ENCODE peak calls at places on chromosomes 5 and 9, in eight cellular contexts. One of them, this sample, is unnamed. For H3K36me3, the result is how much of the 10 kb centered on the place peaks cover.

GRCh38 chr5:90399251-90399650 is 10.3 kb downstream of the CETN3 start:
- DNase-seq in IMR-90: no peak
- DNase-seq in HepG2: no peak
- DNase-seq in Panc1: no peak
- DNase-seq in tibial artery: no peak
- DNase-seq in thyroid gland: no peak
- DNase-seq in cardiac muscle cell: no peak
- DNase-seq in HCT116: no peak
- DNase-seq in this sample: no peak

GRCh38 chr5:176995896-176996767 is 10.4 kb downstream of the UIMC1 start:
- DNase-seq in HCT116: no peak
- DNase-seq in HepG2: no peak
- DNase-seq in thyroid gland: no peak
- DNase-seq in cardiac muscle cell: peak
- DNase-seq in tibial artery: no peak
- DNase-seq in Panc1: no peak
- DNase-seq in IMR-90: peak
- DNase-seq in this sample: no peak

GRCh38 chr9:11086561-11086960 is 473.8 kb upstream of the PTPRD start:
- DNase-seq in HCT116: no peak
- DNase-seq in tibial artery: no peak
- DNase-seq in Panc1: no peak
- DNase-seq in cardiac muscle cell: no peak
- DNase-seq in IMR-90: no peak
- DNase-seq in thyroid gland: no peak
- DNase-seq in HepG2: no peak
- DNase-seq in this sample: no peak

GRCh38 chr9:3863114-3863528 is 337.3 kb upstream of the RFX3 start:
- DNase-seq in Panc1: no peak
- DNase-seq in thyroid gland: no peak
- DNase-seq in HCT116: peak
- DNase-seq in HepG2: no peak
- DNase-seq in cardiac muscle cell: peak
- DNase-seq in IMR-90: peak
- DNase-seq in tibial artery: peak
- DNase-seq in this sample: no peak

GRCh38 chr9:88387035-88387732 is 1.1 kb upstream of the SPIN1 start:
- DNase-seq in Panc1: no peak
- DNase-seq in IMR-90: peak
- DNase-seq in HCT116: peak
- DNase-seq in thyroid gland: peak
- DNase-seq in tibial artery: peak
- DNase-seq in cardiac muscle cell: peak
- DNase-seq in HepG2: peak
- DNase-seq in this sample: peak

GRCh38 chr9:68732405-68733020 is 27.5 kb downstream of the PIP5K1B start:
- DNase-seq in cardiac muscle cell: no peak
- DNase-seq in Panc1: no peak
- DNase-seq in tibial artery: no peak
- DNase-seq in HCT116: no peak
- DNase-seq in HepG2: peak
- DNase-seq in IMR-90: no peak
- DNase-seq in thyroid gland: no peak
- DNase-seq in this sample: no peak

GRCh38 chr9:27033815-27034403 is 28.4 kb upstream of the LRRC19 start:
- DNase-seq in Panc1: peak
- DNase-seq in IMR-90: peak
- DNase-seq in HCT116: peak
- DNase-seq in HepG2: peak
- DNase-seq in thyroid gland: peak
- DNase-seq in tibial artery: peak
- DNase-seq in cardiac muscle cell: peak
- DNase-seq in this sample: no peak

GRCh38 chr5:173823721-173824567 is 64.2 kb upstream of the CPEB4 start:
- DNase-seq in IMR-90: peak
- DNase-seq in HepG2: peak
- DNase-seq in HCT116: no peak
- DNase-seq in thyroid gland: peak
- DNase-seq in cardiac muscle cell: peak
- DNase-seq in Panc1: peak
- DNase-seq in tibial artery: no peak
- DNase-seq in this sample: no peak

GRCh38 chr5:122673343-122673742 is 101.5 kb upstream of the SNX2 start:
- DNase-seq in HCT116: no peak
- DNase-seq in HepG2: no peak
- DNase-seq in Panc1: no peak
- DNase-seq in tibial artery: peak
- DNase-seq in thyroid gland: no peak
- DNase-seq in IMR-90: no peak
- DNase-seq in cardiac muscle cell: peak
- DNase-seq in this sample: no peak

GRCh38 chr5:32709789-32710334 is 1.3 kb upstream of the NPR3 start:
- DNase-seq in Panc1: peak
- DNase-seq in HCT116: peak
- DNase-seq in thyroid gland: peak
- DNase-seq in cardiac muscle cell: peak
- DNase-seq in HepG2: peak
- DNase-seq in IMR-90: peak
- DNase-seq in tibial artery: peak
- DNase-seq in this sample: peak

GRCh38 chr9:89797970-89798369 is 193.2 kb downstream of the GADD45G start:
- DNase-seq in Panc1: no peak
- DNase-seq in HepG2: no peak
- DNase-seq in cardiac muscle cell: no peak
- DNase-seq in HCT116: no peak
- DNase-seq in IMR-90: no peak
- DNase-seq in tibial artery: no peak
- DNase-seq in thyroid gland: no peak
- DNase-seq in this sample: no peak

GRCh38 chr5:11760940-11761603 is 143.2 kb downstream of the CTNND2 start:
- DNase-seq in cardiac muscle cell: no peak
- DNase-seq in thyroid gland: no peak
- DNase-seq in IMR-90: no peak
- DNase-seq in HepG2: no peak
- DNase-seq in tibial artery: no peak
- DNase-seq in HCT116: no peak
- DNase-seq in Panc1: no peak
- DNase-seq in this sample: no peak

GRCh38 chr9:111197251-111197650 is 132.8 kb downstream of the OR2K2 start:
- DNase-seq in cardiac muscle cell: no peak
- DNase-seq in Panc1: no peak
- DNase-seq in HepG2: no peak
- DNase-seq in IMR-90: no peak
- DNase-seq in thyroid gland: no peak
- DNase-seq in HCT116: no peak
- DNase-seq in tibial artery: no peak
- DNase-seq in this sample: no peak

GRCh38 chr5:142263346-142263745 is 61.5 kb downstream of the SPRY4 start:
- DNase-seq in thyroid gland: no peak
- DNase-seq in HepG2: no peak
- DNase-seq in HCT116: no peak
- DNase-seq in Panc1: no peak
- DNase-seq in tibial artery: no peak
- DNase-seq in cardiac muscle cell: no peak
- DNase-seq in IMR-90: no peak
- DNase-seq in this sample: no peak

GRCh38 chr5:170572453-170572852 is 68.6 kb downstream of the KCNIP1 start:
- DNase-seq in IMR-90: no peak
- DNase-seq in cardiac muscle cell: no peak
- DNase-seq in tibial artery: no peak
- DNase-seq in HepG2: no peak
- DNase-seq in HCT116: no peak
- DNase-seq in thyroid gland: no peak
- DNase-seq in Panc1: no peak
- DNase-seq in this sample: no peak

GRCh38 chr5:96869372-96869641 is 7.0 kb upstream of the ERAP2 start:
- DNase-seq in thyroid gland: no peak
- DNase-seq in IMR-90: no peak
- DNase-seq in tibial artery: no peak
- DNase-seq in Panc1: no peak
- DNase-seq in HepG2: no peak
- DNase-seq in cardiac muscle cell: no peak
- DNase-seq in HCT116: no peak
- DNase-seq in this sample: no peak

GRCh38 chr9:98333703-98334582 is 78.5 kb upstream of the TBC1D2 start:
- DNase-seq in cardiac muscle cell: peak
- DNase-seq in IMR-90: peak
- DNase-seq in thyroid gland: no peak
- DNase-seq in Panc1: no peak
- DNase-seq in tibial artery: no peak
- DNase-seq in HCT116: peak
- DNase-seq in HepG2: no peak
- DNase-seq in this sample: no peak

GRCh38 chr9:120750421-120750820 is 36.2 kb upstream of the MEGF9 start:
- DNase-seq in Panc1: no peak
- DNase-seq in IMR-90: no peak
- DNase-seq in HepG2: no peak
- DNase-seq in tibial artery: no peak
- DNase-seq in cardiac muscle cell: no peak
- DNase-seq in thyroid gland: no peak
- DNase-seq in HCT116: no peak
- DNase-seq in this sample: no peak

GRCh38 chr5:88556415-88556814 is 287.8 kb upstream of the TMEM161B start:
- DNase-seq in tibial artery: no peak
- DNase-seq in cardiac muscle cell: no peak
- DNase-seq in HepG2: no peak
- DNase-seq in thyroid gland: no peak
- DNase-seq in HCT116: no peak
- DNase-seq in IMR-90: no peak
- DNase-seq in Panc1: no peak
- DNase-seq in this sample: no peak

GRCh38 chr5:55176176-55176818 is 3.3 kb upstream of the CDC20B start:
- DNase-seq in Panc1: no peak
- DNase-seq in tibial artery: no peak
- DNase-seq in HCT116: no peak
- DNase-seq in cardiac muscle cell: peak
- DNase-seq in IMR-90: no peak
- DNase-seq in HepG2: peak
- DNase-seq in thyroid gland: peak
- DNase-seq in this sample: peak

GRCh38 chr5:24135536-24135935 is 509.2 kb downstream of the CDH10 start:
- DNase-seq in Panc1: no peak
- DNase-seq in thyroid gland: no peak
- DNase-seq in HepG2: no peak
- DNase-seq in IMR-90: no peak
- DNase-seq in cardiac muscle cell: no peak
- DNase-seq in tibial artery: no peak
- DNase-seq in HCT116: no peak
- DNase-seq in this sample: no peak

GRCh38 chr5:169150108-169150507 is 150.8 kb downstream of the SLIT3 start:
- DNase-seq in tibial artery: no peak
- DNase-seq in HCT116: no peak
- DNase-seq in thyroid gland: no peak
- DNase-seq in IMR-90: no peak
- DNase-seq in cardiac muscle cell: no peak
- DNase-seq in Panc1: no peak
- DNase-seq in HepG2: no peak
- DNase-seq in this sample: no peak

GRCh38 chr5:169147542-169147941 is 153.4 kb downstream of the SLIT3 start:
- DNase-seq in HCT116: no peak
- DNase-seq in HepG2: no peak
- DNase-seq in thyroid gland: no peak
- DNase-seq in cardiac muscle cell: no peak
- DNase-seq in tibial artery: no peak
- DNase-seq in IMR-90: no peak
- DNase-seq in Panc1: no peak
- DNase-seq in this sample: no peak

GRCh38 chr5:169148066-169148740 is 152.7 kb downstream of the SLIT3 start:
- DNase-seq in IMR-90: no peak
- DNase-seq in Panc1: no peak
- DNase-seq in tibial artery: no peak
- DNase-seq in HepG2: no peak
- DNase-seq in thyroid gland: no peak
- DNase-seq in cardiac muscle cell: no peak
- DNase-seq in HCT116: no peak
- DNase-seq in this sample: no peak

GRCh38 chr5:169151051-169151805 is 149.7 kb downstream of the SLIT3 start:
- DNase-seq in Panc1: no peak
- DNase-seq in IMR-90: no peak
- DNase-seq in tibial artery: no peak
- DNase-seq in cardiac muscle cell: no peak
- DNase-seq in HepG2: no peak
- DNase-seq in thyroid gland: no peak
- DNase-seq in HCT116: no peak
- DNase-seq in this sample: no peak

GRCh38 chr5:169149317-169149716 is 151.6 kb downstream of the SLIT3 start:
- DNase-seq in HCT116: no peak
- DNase-seq in IMR-90: no peak
- DNase-seq in cardiac muscle cell: no peak
- DNase-seq in HepG2: peak
- DNase-seq in Panc1: no peak
- DNase-seq in tibial artery: no peak
- DNase-seq in thyroid gland: no peak
- DNase-seq in this sample: no peak
- TF ChIP-seq CTCF in HCT116: peak
- TF ChIP-seq CTCF in IMR-90: no peak
- TF ChIP-seq CTCF in cardiac muscle cell: peak
- TF ChIP-seq CTCF in HepG2: peak
- TF ChIP-seq CTCF in Panc1: peak
- TF ChIP-seq CTCF in tibial artery: peak
- TF ChIP-seq CTCF in thyroid gland: no peak
- TF ChIP-seq CTCF in this sample: no peak

GRCh38 chr9:35529156-35529823 is 39.4 kb downstream of the RUSC2 start:
- DNase-seq in HepG2: no peak
- DNase-seq in IMR-90: no peak
- DNase-seq in HCT116: no peak
- DNase-seq in tibial artery: no peak
- DNase-seq in Panc1: no peak
- DNase-seq in thyroid gland: no peak
- DNase-seq in cardiac muscle cell: no peak
- DNase-seq in this sample: no peak
- H3K27ac ChIP-seq in HepG2: no peak
- H3K27ac ChIP-seq in IMR-90: no peak
- H3K27ac ChIP-seq in HCT116: no peak
- H3K27ac ChIP-seq in tibial artery: peak
- H3K27ac ChIP-seq in Panc1: peak
- H3K27ac ChIP-seq in thyroid gland: no peak
- H3K27ac ChIP-seq in cardiac muscle cell: peak
- H3K27ac ChIP-seq in this sample: no peak

GRCh38 chr5:132526290-132526973 is 16.9 kb downstream of the IL5 start:
- DNase-seq in cardiac muscle cell: peak
- DNase-seq in IMR-90: peak
- DNase-seq in Panc1: peak
- DNase-seq in HepG2: peak
- DNase-seq in HCT116: peak
- DNase-seq in thyroid gland: peak
- DNase-seq in tibial artery: no peak
- DNase-seq in this sample: no peak
- H3K36me3 ChIP-seq in cardiac muscle cell: under half
- H3K36me3 ChIP-seq in IMR-90: under half
- H3K36me3 ChIP-seq in Panc1: under half
- H3K36me3 ChIP-seq in HepG2: under half
- H3K36me3 ChIP-seq in HCT116: under half
- H3K36me3 ChIP-seq in thyroid gland: under half
- H3K36me3 ChIP-seq in tibial artery: under half
- H3K36me3 ChIP-seq in this sample: under half

DNA sequence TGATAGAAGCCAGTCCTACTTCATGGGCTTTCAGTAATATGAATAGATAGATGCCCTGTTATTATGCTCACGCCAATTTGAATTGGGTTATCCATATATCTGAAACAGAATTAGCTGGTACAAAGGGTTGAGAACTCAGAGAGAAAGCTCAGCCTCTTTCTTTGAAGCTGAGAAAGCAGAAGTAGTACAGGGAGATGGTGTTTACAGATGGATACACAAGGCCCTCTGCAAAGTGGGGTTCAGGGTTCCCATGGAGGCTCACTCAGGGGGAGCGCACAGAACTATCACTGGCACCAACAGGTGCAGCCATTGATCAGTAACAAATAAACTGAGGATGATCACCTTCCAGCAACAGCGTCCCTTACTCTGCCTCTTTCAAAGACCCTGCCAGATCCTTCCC is 349.7 kb downstream of the ICE1 start:
- DNase-seq in thyroid gland: no peak
- DNase-seq in cardiac muscle cell: no peak
- DNase-seq in HCT116: no peak
- DNase-seq in HepG2: no peak
- DNase-seq in IMR-90: no peak
- DNase-seq in tibial artery: no peak
- DNase-seq in Panc1: no peak
- DNase-seq in this sample: no peak
- TF ChIP-seq CTCF in thyroid gland: no peak
- TF ChIP-seq CTCF in cardiac muscle cell: no peak
- TF ChIP-seq CTCF in HCT116: no peak
- TF ChIP-seq CTCF in HepG2: no peak
- TF ChIP-seq CTCF in IMR-90: no peak
- TF ChIP-seq CTCF in tibial artery: no peak
- TF ChIP-seq CTCF in Panc1: no peak
- TF ChIP-seq CTCF in this sample: no peak

This sample was measured in left lung.